ENCODE peak calls at places on chromosomes 5 and 9, in ten cellular contexts. N is choroid plexus epithelial cell; X is neural crest cell; Z is memory B cell; K is tibial nerve; Y is tibial artery; A is activated effector memory CD4-positive, alpha-beta T cell treated with anti-CD3 and anti-CD28 coated beads, Interleukin-2, amount 50 U/mL, for 16 hours; S is AG10803; U is NCI-H2029; Q is cardiac fibroblast. J is an unnamed sample.

GRCh38 chr5:31944683-31945445 is 229.3 kb downstream of the GOLPH3 start:
- DNase-seq in N (no peak), X (no peak), Z (no peak), K (no peak), Y (no peak), A (no peak), S (no peak), U (peak; percentile 48), Q (no peak), J (no peak)

GRCh38 chr5:138635708-138636107 is 60.5 kb upstream of the HSPA9 start:
- DNase-seq in N (no peak), X (no peak), Z (no peak), K (no peak), Y (no peak), A (peak; percentile 13), S (no peak), U (no peak), Q (no peak), J (no peak)

GRCh38 chr9:76725885-76726284 is 38.4 kb upstream of the PCA3 start:
- DNase-seq in N (no peak), X (no peak), Z (no peak), K (no peak), Y (no peak), A (no peak), S (no peak), U (peak; percentile 51), Q (no peak), J (no peak)

GRCh38 chr5:39016587-39017275 is 57.5 kb downstream of the RICTOR start:
- DNase-seq in N (no peak), X (no peak), Z (no peak), K (no peak), Y (no peak), A (no peak), S (peak; percentile 49), U (no peak), Q (no peak), J (no peak)

GRCh38 chr5:179759961-179760541 is 27.4 kb downstream of the MAML1 start:
- DNase-seq in N (no peak), X (no peak), Z (no peak), K (no peak), Y (no peak), A (peak; percentile 69), S (no peak), U (no peak), Q (no peak), J (no peak)

GRCh38 chr9:102069969-102070368 is 331.5 kb upstream of the GRIN3A start:
- DNase-seq in N (peak; percentile 36), X (no peak), Z (no peak), K (no peak), Y (no peak), A (no peak), S (no peak), U (no peak), Q (no peak), J (peak; percentile 16)

GRCh38 chr9:123324767-123325183 is 31.2 kb upstream of the CRB2 start:
- DNase-seq in N (no peak), X (no peak), Z (no peak), K (no peak), Y (no peak), A (no peak), S (no peak), U (no peak), Q (no peak), J (no peak)

GRCh38 chr9:93860694-93861658 is 94.2 kb downstream of the BARX1 start:
- DNase-seq in N (no peak), X (no peak), Z (no peak), K (no peak), Y (no peak), A (no peak), S (no peak), U (no peak), Q (peak; percentile 2), J (no peak)

GRCh38 chr5:115858396-115858795 is 16.7 kb downstream of the AP3S1 start:
- DNase-seq in N (no peak), X (no peak), Z (no peak), K (no peak), Y (no peak), A (no peak), S (no peak), U (no peak), Q (no peak), J (no peak)

GRCh38 chr9:87862536-87863268 is 20.0 kb upstream of the SPATA31E1 start:
- DNase-seq in N (peak; percentile 70), X (no peak), Z (no peak), K (no peak), Y (no peak), A (no peak), S (peak; percentile 75), U (no peak), Q (peak; percentile 64), J (peak; percentile 85)

GRCh38 chr9:125544988-125545651 is 161.9 kb downstream of the MAPKAP1 start:
- DNase-seq in N (peak; percentile 79), X (no peak), Z (no peak), K (no peak), Y (peak; percentile 83), A (no peak), S (peak; percentile 63), U (no peak), Q (peak; percentile 75), J (no peak)

J was measured in kidney glomerular epithelial cell.